ENCODE peak calls at places on chromosomes 13 and 19, in four cellular contexts. One of them, this sample, is unnamed.

GRCh38 chr19:28577199-28577598 is 635.8 kb downstream of the UQCRFS1 start:
- DNase-seq in stimulated activated CD8-positive, alpha-beta memory T cell treated with anti-CD3 and anti-CD28 coated beads, Interleukin-15, amount 100 ng/mL, for 4 hours: no peak
- DNase-seq in CD8-positive, alpha-beta memory T cell: no peak
- DNase-seq in activated naive CD4-positive, alpha-beta T cell treated with anti-CD3 and anti-CD28 coated beads for 36 hours: no peak
- DNase-seq in this sample: no peak

GRCh38 chr13:33543631-33544030 is 258.1 kb upstream of the STARD13 start:
- DNase-seq in stimulated activated CD8-positive, alpha-beta memory T cell treated with anti-CD3 and anti-CD28 coated beads, Interleukin-15, amount 100 ng/mL, for 4 hours: no peak
- DNase-seq in CD8-positive, alpha-beta memory T cell: no peak
- DNase-seq in activated naive CD4-positive, alpha-beta T cell treated with anti-CD3 and anti-CD28 coated beads for 36 hours: no peak
- DNase-seq in this sample: no peak

GRCh38 chr19:48391100-48392005 is at the start of gene KDELR1:
- DNase-seq in stimulated activated CD8-positive, alpha-beta memory T cell treated with anti-CD3 and anti-CD28 coated beads, Interleukin-15, amount 100 ng/mL, for 4 hours: peak; percentile 50
- DNase-seq in CD8-positive, alpha-beta memory T cell: peak; percentile 64
- DNase-seq in activated naive CD4-positive, alpha-beta T cell treated with anti-CD3 and anti-CD28 coated beads for 36 hours: peak; percentile 73
- DNase-seq in this sample: no peak

GRCh38 chr13:40933508-40933907 is 85.6 kb downstream of the ELF1 start:
- DNase-seq in stimulated activated CD8-positive, alpha-beta memory T cell treated with anti-CD3 and anti-CD28 coated beads, Interleukin-15, amount 100 ng/mL, for 4 hours: no peak
- DNase-seq in CD8-positive, alpha-beta memory T cell: no peak
- DNase-seq in activated naive CD4-positive, alpha-beta T cell treated with anti-CD3 and anti-CD28 coated beads for 36 hours: peak; percentile 38
- DNase-seq in this sample: no peak

GRCh38 chr19:8641908-8642547 is 11.6 kb downstream of the NFILZ start:
- DNase-seq in stimulated activated CD8-positive, alpha-beta memory T cell treated with anti-CD3 and anti-CD28 coated beads, Interleukin-15, amount 100 ng/mL, for 4 hours: no peak
- DNase-seq in CD8-positive, alpha-beta memory T cell: no peak
- DNase-seq in activated naive CD4-positive, alpha-beta T cell treated with anti-CD3 and anti-CD28 coated beads for 36 hours: peak; percentile 10
- DNase-seq in this sample: no peak

GRCh38 chr13:46687810-46688209 is 109.2 kb downstream of the ESD start:
- DNase-seq in stimulated activated CD8-positive, alpha-beta memory T cell treated with anti-CD3 and anti-CD28 coated beads, Interleukin-15, amount 100 ng/mL, for 4 hours: no peak
- DNase-seq in CD8-positive, alpha-beta memory T cell: no peak
- DNase-seq in activated naive CD4-positive, alpha-beta T cell treated with anti-CD3 and anti-CD28 coated beads for 36 hours: peak; percentile 25
- DNase-seq in this sample: no peak

GRCh38 chr19:35114656-35115537 is 726 bp upstream of the FXYD3 start:
- DNase-seq in stimulated activated CD8-positive, alpha-beta memory T cell treated with anti-CD3 and anti-CD28 coated beads, Interleukin-15, amount 100 ng/mL, for 4 hours: peak; percentile 35
- DNase-seq in CD8-positive, alpha-beta memory T cell: peak; percentile 41
- DNase-seq in activated naive CD4-positive, alpha-beta T cell treated with anti-CD3 and anti-CD28 coated beads for 36 hours: peak; percentile 78
- DNase-seq in this sample: no peak

GRCh38 chr13:41232715-41233114 is 30.7 kb downstream of the MTRF1 start:
- DNase-seq in stimulated activated CD8-positive, alpha-beta memory T cell treated with anti-CD3 and anti-CD28 coated beads, Interleukin-15, amount 100 ng/mL, for 4 hours: no peak
- DNase-seq in CD8-positive, alpha-beta memory T cell: no peak
- DNase-seq in activated naive CD4-positive, alpha-beta T cell treated with anti-CD3 and anti-CD28 coated beads for 36 hours: no peak
- DNase-seq in this sample: no peak

GRCh38 chr19:14473073-14473790 is 1.9 kb downstream of the PTGER1 start:
- DNase-seq in stimulated activated CD8-positive, alpha-beta memory T cell treated with anti-CD3 and anti-CD28 coated beads, Interleukin-15, amount 100 ng/mL, for 4 hours: no peak
- DNase-seq in CD8-positive, alpha-beta memory T cell: no peak
- DNase-seq in activated naive CD4-positive, alpha-beta T cell treated with anti-CD3 and anti-CD28 coated beads for 36 hours: no peak
- DNase-seq in this sample: no peak

GRCh38 chr19:4493929-4494690 is 22.0 kb downstream of the HDGFL2 start:
- DNase-seq in stimulated activated CD8-positive, alpha-beta memory T cell treated with anti-CD3 and anti-CD28 coated beads, Interleukin-15, amount 100 ng/mL, for 4 hours: no peak
- DNase-seq in CD8-positive, alpha-beta memory T cell: no peak
- DNase-seq in activated naive CD4-positive, alpha-beta T cell treated with anti-CD3 and anti-CD28 coated beads for 36 hours: no peak
- DNase-seq in this sample: no peak

GRCh38 chr13:31073859-31074718 is 87.6 kb downstream of the HSPH1 start:
- DNase-seq in stimulated activated CD8-positive, alpha-beta memory T cell treated with anti-CD3 and anti-CD28 coated beads, Interleukin-15, amount 100 ng/mL, for 4 hours: no peak
- DNase-seq in CD8-positive, alpha-beta memory T cell: no peak
- DNase-seq in activated naive CD4-positive, alpha-beta T cell treated with anti-CD3 and anti-CD28 coated beads for 36 hours: peak; percentile 70
- DNase-seq in this sample: no peak

GRCh38 chr13:45527699-45528462 is 63.1 kb downstream of the COG3 start:
- DNase-seq in stimulated activated CD8-positive, alpha-beta memory T cell treated with anti-CD3 and anti-CD28 coated beads, Interleukin-15, amount 100 ng/mL, for 4 hours: no peak
- DNase-seq in CD8-positive, alpha-beta memory T cell: no peak
- DNase-seq in activated naive CD4-positive, alpha-beta T cell treated with anti-CD3 and anti-CD28 coated beads for 36 hours: no peak
- DNase-seq in this sample: no peak

GRCh38 chr13:31742102-31742695 is 2.9 kb downstream of the RXFP2 start:
- DNase-seq in stimulated activated CD8-positive, alpha-beta memory T cell treated with anti-CD3 and anti-CD28 coated beads, Interleukin-15, amount 100 ng/mL, for 4 hours: peak; percentile 4
- DNase-seq in CD8-positive, alpha-beta memory T cell: peak; percentile 45
- DNase-seq in activated naive CD4-positive, alpha-beta T cell treated with anti-CD3 and anti-CD28 coated beads for 36 hours: peak; percentile 72
- DNase-seq in this sample: no peak

GRCh38 chr13:30824651-30825050 is 81.4 kb upstream of the MEDAG start:
- DNase-seq in stimulated activated CD8-positive, alpha-beta memory T cell treated with anti-CD3 and anti-CD28 coated beads, Interleukin-15, amount 100 ng/mL, for 4 hours: no peak
- DNase-seq in CD8-positive, alpha-beta memory T cell: no peak
- DNase-seq in activated naive CD4-positive, alpha-beta T cell treated with anti-CD3 and anti-CD28 coated beads for 36 hours: no peak
- DNase-seq in this sample: no peak

GRCh38 chr13:95948646-95949045 is 104.6 kb downstream of the UGGT2 start:
- DNase-seq in stimulated activated CD8-positive, alpha-beta memory T cell treated with anti-CD3 and anti-CD28 coated beads, Interleukin-15, amount 100 ng/mL, for 4 hours: no peak
- DNase-seq in CD8-positive, alpha-beta memory T cell: no peak
- DNase-seq in activated naive CD4-positive, alpha-beta T cell treated with anti-CD3 and anti-CD28 coated beads for 36 hours: no peak
- DNase-seq in this sample: no peak

GRCh38 chr13:74979703-74980102 is 502.3 kb downstream of the TBC1D4 start:
- DNase-seq in stimulated activated CD8-positive, alpha-beta memory T cell treated with anti-CD3 and anti-CD28 coated beads, Interleukin-15, amount 100 ng/mL, for 4 hours: no peak
- DNase-seq in CD8-positive, alpha-beta memory T cell: no peak
- DNase-seq in activated naive CD4-positive, alpha-beta T cell treated with anti-CD3 and anti-CD28 coated beads for 36 hours: no peak
- DNase-seq in this sample: no peak

GRCh38 chr19:49613374-49613773 is 22.4 kb downstream of the PRR12 start:
- DNase-seq in stimulated activated CD8-positive, alpha-beta memory T cell treated with anti-CD3 and anti-CD28 coated beads, Interleukin-15, amount 100 ng/mL, for 4 hours: no peak
- DNase-seq in CD8-positive, alpha-beta memory T cell: no peak
- DNase-seq in activated naive CD4-positive, alpha-beta T cell treated with anti-CD3 and anti-CD28 coated beads for 36 hours: no peak
- DNase-seq in this sample: no peak

GRCh38 chr13:94417294-94417693 is 62.2 kb downstream of the DCT start:
- DNase-seq in stimulated activated CD8-positive, alpha-beta memory T cell treated with anti-CD3 and anti-CD28 coated beads, Interleukin-15, amount 100 ng/mL, for 4 hours: no peak
- DNase-seq in CD8-positive, alpha-beta memory T cell: no peak
- DNase-seq in activated naive CD4-positive, alpha-beta T cell treated with anti-CD3 and anti-CD28 coated beads for 36 hours: no peak
- DNase-seq in this sample: no peak

GRCh38 chr13:36804588-36804987 is 14.4 kb upstream of the RFXAP start:
- DNase-seq in stimulated activated CD8-positive, alpha-beta memory T cell treated with anti-CD3 and anti-CD28 coated beads, Interleukin-15, amount 100 ng/mL, for 4 hours: no peak
- DNase-seq in CD8-positive, alpha-beta memory T cell: no peak
- DNase-seq in activated naive CD4-positive, alpha-beta T cell treated with anti-CD3 and anti-CD28 coated beads for 36 hours: no peak
- DNase-seq in this sample: no peak

GRCh38 chr19:12611361-12611699 is 610 bp downstream of the ZNF791 start:
- DNase-seq in stimulated activated CD8-positive, alpha-beta memory T cell treated with anti-CD3 and anti-CD28 coated beads, Interleukin-15, amount 100 ng/mL, for 4 hours: no peak
- DNase-seq in CD8-positive, alpha-beta memory T cell: no peak
- DNase-seq in activated naive CD4-positive, alpha-beta T cell treated with anti-CD3 and anti-CD28 coated beads for 36 hours: no peak
- DNase-seq in this sample: no peak

GRCh38 chr19:56566904-56567273 is 379 bp upstream of the ZNF470 start:
- DNase-seq in stimulated activated CD8-positive, alpha-beta memory T cell treated with anti-CD3 and anti-CD28 coated beads, Interleukin-15, amount 100 ng/mL, for 4 hours: no peak
- DNase-seq in CD8-positive, alpha-beta memory T cell: no peak
- DNase-seq in activated naive CD4-positive, alpha-beta T cell treated with anti-CD3 and anti-CD28 coated beads for 36 hours: peak; percentile 54
- DNase-seq in this sample: no peak

GRCh38 chr19:51136333-51136732 is 5.8 kb upstream of the SIGLEC7 start:
- DNase-seq in stimulated activated CD8-positive, alpha-beta memory T cell treated with anti-CD3 and anti-CD28 coated beads, Interleukin-15, amount 100 ng/mL, for 4 hours: no peak
- DNase-seq in CD8-positive, alpha-beta memory T cell: no peak
- DNase-seq in activated naive CD4-positive, alpha-beta T cell treated with anti-CD3 and anti-CD28 coated beads for 36 hours: no peak
- DNase-seq in this sample: no peak

GRCh38 chr13:60427285-60427684 is 30.3 kb downstream of the TDRD3 start:
- DNase-seq in stimulated activated CD8-positive, alpha-beta memory T cell treated with anti-CD3 and anti-CD28 coated beads, Interleukin-15, amount 100 ng/mL, for 4 hours: no peak
- DNase-seq in CD8-positive, alpha-beta memory T cell: no peak
- DNase-seq in activated naive CD4-positive, alpha-beta T cell treated with anti-CD3 and anti-CD28 coated beads for 36 hours: no peak
- DNase-seq in this sample: no peak

GRCh38 chr19:12783226-12783848 is 7.9 kb upstream of the JUNB start:
- DNase-seq in stimulated activated CD8-positive, alpha-beta memory T cell treated with anti-CD3 and anti-CD28 coated beads, Interleukin-15, amount 100 ng/mL, for 4 hours: no peak
- DNase-seq in CD8-positive, alpha-beta memory T cell: no peak
- DNase-seq in activated naive CD4-positive, alpha-beta T cell treated with anti-CD3 and anti-CD28 coated beads for 36 hours: peak; percentile 90
- DNase-seq in this sample: no peak

GRCh38 chr19:41352609-41353465 is 885 bp downstream of the TGFB1 start:
- DNase-seq in stimulated activated CD8-positive, alpha-beta memory T cell treated with anti-CD3 and anti-CD28 coated beads, Interleukin-15, amount 100 ng/mL, for 4 hours: peak; percentile 70
- DNase-seq in CD8-positive, alpha-beta memory T cell: peak; percentile 69
- DNase-seq in activated naive CD4-positive, alpha-beta T cell treated with anti-CD3 and anti-CD28 coated beads for 36 hours: peak; percentile 81
- DNase-seq in this sample: no peak

GRCh38 chr13:110420626-110421025 is 113.5 kb downstream of the COL4A2 start:
- DNase-seq in stimulated activated CD8-positive, alpha-beta memory T cell treated with anti-CD3 and anti-CD28 coated beads, Interleukin-15, amount 100 ng/mL, for 4 hours: no peak
- DNase-seq in CD8-positive, alpha-beta memory T cell: no peak
- DNase-seq in activated naive CD4-positive, alpha-beta T cell treated with anti-CD3 and anti-CD28 coated beads for 36 hours: no peak
- DNase-seq in this sample: no peak

GRCh38 chr19:19820774-19821315 is 705 bp downstream of the ZNF506 start:
- DNase-seq in stimulated activated CD8-positive, alpha-beta memory T cell treated with anti-CD3 and anti-CD28 coated beads, Interleukin-15, amount 100 ng/mL, for 4 hours: no peak
- DNase-seq in CD8-positive, alpha-beta memory T cell: peak; percentile 9
- DNase-seq in activated naive CD4-positive, alpha-beta T cell treated with anti-CD3 and anti-CD28 coated beads for 36 hours: peak; percentile 36
- DNase-seq in this sample: no peak

GRCh38 chr19:1171755-1172352 is 2.2 kb downstream of the SBNO2 start:
- DNase-seq in stimulated activated CD8-positive, alpha-beta memory T cell treated with anti-CD3 and anti-CD28 coated beads, Interleukin-15, amount 100 ng/mL, for 4 hours: no peak
- DNase-seq in CD8-positive, alpha-beta memory T cell: no peak
- DNase-seq in activated naive CD4-positive, alpha-beta T cell treated with anti-CD3 and anti-CD28 coated beads for 36 hours: no peak
- DNase-seq in this sample: no peak

GRCh38 chr13:46179576-46180368 is 2.2 kb downstream of the LCP1 start:
- DNase-seq in stimulated activated CD8-positive, alpha-beta memory T cell treated with anti-CD3 and anti-CD28 coated beads, Interleukin-15, amount 100 ng/mL, for 4 hours: peak; percentile 54
- DNase-seq in CD8-positive, alpha-beta memory T cell: peak; percentile 62
- DNase-seq in activated naive CD4-positive, alpha-beta T cell treated with anti-CD3 and anti-CD28 coated beads for 36 hours: peak; percentile 87
- DNase-seq in this sample: no peak

GRCh38 chr19:7168941-7169340 is 99.4 kb downstream of the ZNF557 start:
- DNase-seq in stimulated activated CD8-positive, alpha-beta memory T cell treated with anti-CD3 and anti-CD28 coated beads, Interleukin-15, amount 100 ng/mL, for 4 hours: no peak
- DNase-seq in CD8-positive, alpha-beta memory T cell: no peak
- DNase-seq in activated naive CD4-positive, alpha-beta T cell treated with anti-CD3 and anti-CD28 coated beads for 36 hours: no peak
- DNase-seq in this sample: no peak

GRCh38 chr13:96958286-96958891 is 35.9 kb downstream of the OXGR1 start:
- DNase-seq in stimulated activated CD8-positive, alpha-beta memory T cell treated with anti-CD3 and anti-CD28 coated beads, Interleukin-15, amount 100 ng/mL, for 4 hours: no peak
- DNase-seq in CD8-positive, alpha-beta memory T cell: no peak
- DNase-seq in activated naive CD4-positive, alpha-beta T cell treated with anti-CD3 and anti-CD28 coated beads for 36 hours: no peak
- DNase-seq in this sample: no peak

GRCh38 chr19:56839665-56840451 is 668 bp downstream of the PEG3 start:
- DNase-seq in stimulated activated CD8-positive, alpha-beta memory T cell treated with anti-CD3 and anti-CD28 coated beads, Interleukin-15, amount 100 ng/mL, for 4 hours: no peak
- DNase-seq in CD8-positive, alpha-beta memory T cell: no peak
- DNase-seq in activated naive CD4-positive, alpha-beta T cell treated with anti-CD3 and anti-CD28 coated beads for 36 hours: no peak
- DNase-seq in this sample: peak; percentile 95

GRCh38 chr19:45553464-45553863 is 31.1 kb downstream of the OPA3 start:
- DNase-seq in stimulated activated CD8-positive, alpha-beta memory T cell treated with anti-CD3 and anti-CD28 coated beads, Interleukin-15, amount 100 ng/mL, for 4 hours: no peak
- DNase-seq in CD8-positive, alpha-beta memory T cell: no peak
- DNase-seq in activated naive CD4-positive, alpha-beta T cell treated with anti-CD3 and anti-CD28 coated beads for 36 hours: no peak
- DNase-seq in this sample: no peak

GRCh38 chr19:50020481-50020880 is 4.7 kb downstream of the VRK3 start:
- DNase-seq in stimulated activated CD8-positive, alpha-beta memory T cell treated with anti-CD3 and anti-CD28 coated beads, Interleukin-15, amount 100 ng/mL, for 4 hours: no peak
- DNase-seq in CD8-positive, alpha-beta memory T cell: no peak
- DNase-seq in activated naive CD4-positive, alpha-beta T cell treated with anti-CD3 and anti-CD28 coated beads for 36 hours: no peak
- DNase-seq in this sample: no peak

This sample was measured in cerebellar nuclear complex.